ENCODE peak calls at places on chromosomes 6 and 20, in eight cellular contexts. R, F, Q, B, I, X, P and J are unnamed samples.

GRCh38 chr6:124480021-124480430 is 482.2 kb upstream of the RNF217 start:
- DNase-seq in X (no peak), P (no peak), B (no peak), Q (no peak), F (no peak), I (no peak), R (no peak), J (no peak)

GRCh38 chr6:30688569-30688968 is 2.1 kb upstream of the PPP1R18 start:
- DNase-seq in R (no peak), F (no peak), B (no peak), I (peak), Q (no peak), X (peak), P (no peak), J (no peak)

GRCh38 chr6:158642097-158642601 is 2.4 kb downstream of the DYNLT1 start:
- DNase-seq in B (peak), F (no peak), I (peak), X (no peak), P (no peak), Q (no peak), R (no peak), J (no peak)

GRCh38 chr6:2432258-2432657 is 186.9 kb upstream of the GMDS start:
- DNase-seq in F (no peak), I (no peak), B (no peak), X (no peak), R (no peak), Q (no peak), P (no peak), J (no peak)

GRCh38 chr20:46746972-46747371 is 37.5 kb downstream of the SLC2A10 start:
- DNase-seq in P (no peak), I (no peak), F (no peak), Q (no peak), X (peak), B (no peak), R (no peak), J (no peak)

GRCh38 chr6:147207851-147208754 is 3.9 kb downstream of the STXBP5 start:
- DNase-seq in Q (no peak), F (no peak), P (no peak), I (no peak), B (no peak), R (no peak), X (no peak), J (no peak)

GRCh38 chr6:16514249-16514648 is 247.0 kb downstream of the ATXN1 start:
- DNase-seq in B (no peak), R (peak), F (peak), P (no peak), I (no peak), Q (no peak), X (no peak), J (peak)

GRCh38 chr6:1312444-1313363 is 806 bp downstream of the FOXQ1 start:
- DNase-seq in R (no peak), X (peak), F (peak), Q (no peak), P (no peak), B (no peak), I (no peak), J (peak)

GRCh38 chr6:157597461-157598312 is 216.7 kb downstream of the ZDHHC14 start:
- DNase-seq in X (peak), F (peak), P (no peak), B (peak), I (no peak), Q (peak), R (peak), J (peak)

GRCh38 chr6:82589509-82590206 is 226.0 kb downstream of the TPBG start:
- DNase-seq in F (peak), X (no peak), R (no peak), P (no peak), I (no peak), Q (no peak), B (no peak), J (peak)

GRCh38 chr6:170209354-170210025 is 81.4 kb downstream of the DLL1 start:
- DNase-seq in F (no peak), R (no peak), I (peak), B (peak), Q (no peak), P (no peak), X (peak), J (no peak)

GRCh38 chr20:31573555-31574295 is 31.4 kb upstream of the ID1 start:
- DNase-seq in Q (no peak), P (no peak), B (no peak), R (no peak), I (no peak), X (no peak), F (no peak), J (no peak)

GRCh38 chr6:56297022-56297995 is 49.9 kb upstream of the COL21A1 start:
- DNase-seq in Q (no peak), R (no peak), X (no peak), B (no peak), F (no peak), P (no peak), I (no peak), J (no peak)

GRCh38 chr6:34509782-34510181 is 43.9 kb downstream of the PACSIN1 start:
- DNase-seq in Q (no peak), B (no peak), X (no peak), P (no peak), R (no peak), F (no peak), I (no peak), J (no peak)

GRCh38 chr20:50399003-50399916 is 110.9 kb upstream of the PTPN1 start:
- DNase-seq in B (peak), Q (no peak), P (no peak), F (no peak), X (peak), I (no peak), R (no peak), J (no peak)

GRCh38 chr20:57530327-57530981 is 5.5 kb upstream of the CTCFL start:
- DNase-seq in F (no peak), Q (no peak), P (no peak), R (no peak), X (no peak), B (no peak), I (no peak), J (no peak)

GRCh38 chr6:101818056-101818455 is 424.5 kb downstream of the GRIK2 start:
- DNase-seq in P (no peak), I (no peak), X (no peak), R (no peak), Q (no peak), B (no peak), F (no peak), J (no peak)

GRCh38 chr20:6265204-6265904 is 142.5 kb upstream of the FERMT1 start:
- DNase-seq in Q (no peak), P (no peak), F (peak), R (peak), B (no peak), X (no peak), I (no peak), J (peak)

GRCh38 chr6:138931660-138932059 is 56.4 kb downstream of the REPS1 start:
- DNase-seq in Q (no peak), R (no peak), B (no peak), P (no peak), X (no peak), I (no peak), F (no peak), J (no peak)

GRCh38 chr20:13441388-13441787 is 197.3 kb downstream of the TASP1 start:
- DNase-seq in R (no peak), P (no peak), F (no peak), I (no peak), X (no peak), Q (no peak), B (no peak), J (no peak)

GRCh38 chr6:34370371-34370770 is 22.1 kb downstream of the NUDT3 start:
- DNase-seq in X (no peak), Q (no peak), P (no peak), R (no peak), B (no peak), I (no peak), F (no peak), J (peak)

GRCh38 chr6:109059591-109060021 is 35.0 kb downstream of the SESN1 start:
- DNase-seq in X (no peak), P (no peak), Q (no peak), B (no peak), I (no peak), R (peak), F (no peak), J (peak)

GRCh38 chr6:66128238-66128637 is 421.2 kb upstream of the EYS start:
- DNase-seq in X (no peak), B (no peak), Q (no peak), I (no peak), R (no peak), P (no peak), F (no peak), J (no peak)

GRCh38 chr20:52494244-52494643 is 302.7 kb upstream of the ZFP64 start:
- DNase-seq in B (peak), Q (peak), X (no peak), I (no peak), R (no peak), P (no peak), F (no peak), J (no peak)

GRCh38 chr20:33664762-33665144 is 2.0 kb upstream of the ACTL10 start:
- DNase-seq in I (peak), F (no peak), R (no peak), X (no peak), P (no peak), B (no peak), Q (no peak), J (peak)

GRCh38 chr6:82711992-82712788 is 348.6 kb downstream of the TPBG start:
- DNase-seq in P (no peak), F (no peak), I (no peak), B (no peak), R (no peak), X (peak), Q (no peak), J (no peak)

GRCh38 chr6:138035070-138035469 is 72.1 kb downstream of the PERP start:
- DNase-seq in P (no peak), B (peak), X (no peak), F (no peak), Q (no peak), R (no peak), I (no peak), J (no peak)

GRCh38 chr20:8212286-8212685 is 80.2 kb downstream of the PLCB1 start:
- DNase-seq in F (no peak), I (no peak), B (no peak), X (no peak), Q (no peak), P (no peak), R (no peak), J (no peak)

GRCh38 chr6:168032383-168032760 is 34.9 kb downstream of the KIF25 start:
- DNase-seq in P (no peak), Q (no peak), X (no peak), I (no peak), B (peak), R (no peak), F (no peak), J (peak)

GRCh38 chr6:35371494-35372262 is 29.3 kb downstream of the PPARD start:
- DNase-seq in F (no peak), P (no peak), X (no peak), Q (no peak), R (no peak), B (no peak), I (no peak), J (no peak)

GRCh38 chr20:51457281-51457932 is 85.1 kb downstream of the NFATC2 start:
- DNase-seq in B (peak), Q (no peak), P (no peak), F (no peak), R (no peak), X (peak), I (peak), J (peak)

GRCh38 chr6:143872211-143872610 is 7.9 kb downstream of the ZC2HC1B start:
- DNase-seq in Q (no peak), I (no peak), P (no peak), F (no peak), R (no peak), X (no peak), B (no peak), J (no peak)

GRCh38 chr20:52269926-52270325 is 78.3 kb upstream of the ZFP64 start:
- DNase-seq in R (no peak), B (no peak), I (no peak), F (no peak), Q (no peak), P (no peak), X (no peak), J (no peak)

GRCh38 chr20:47061549-47061948 is 166.9 kb downstream of the EYA2 start:
- DNase-seq in Q (no peak), B (no peak), I (no peak), R (no peak), P (no peak), X (no peak), F (no peak), J (no peak)